ENCODE peak calls at places on chromosome 19, in eight cellular contexts. Y is GM20000; H is fibroblast of lung; N is IMR-90; L is HL-60; P is MCF 10A; R is CD4-positive, alpha-beta T cell; J is activated B cell treated with CpG ODN at 0.5 μM for 24 hours. W is an unnamed sample.

GRCh38 chr19:49336482-49337266 is 1.5 kb downstream of the CD37 start:
- DNase-seq in Y (no peak), L (no peak), J (peak), R (no peak), P (no peak), H (no peak), N (no peak), W (no peak)

GRCh38 chr19:53094749-53095575 is 8.3 kb downstream of the ZNF160 start:
- DNase-seq in N (no peak), R (no peak), L (no peak), Y (no peak), H (no peak), P (no peak), J (no peak), W (no peak)

GRCh38 chr19:6663236-6664187 is 6.4 kb downstream of the TNFSF14 start:
- DNase-seq in N (no peak), H (no peak), R (no peak), L (no peak), Y (no peak), J (no peak), P (peak), W (no peak)

GRCh38 chr19:15911599-15912237 is 13.8 kb upstream of the CYP4F2 start:
- DNase-seq in Y (no peak), H (no peak), L (no peak), R (no peak), J (no peak), N (no peak), P (no peak), W (no peak)

GRCh38 chr19:15551183-15552004 is 43.1 kb downstream of the CYP4F22 start:
- DNase-seq in P (no peak), L (no peak), N (no peak), Y (peak), R (peak), H (peak), J (peak), W (no peak)

GRCh38 chr19:5642204-5642603 is 19.3 kb downstream of the SAFB start:
- DNase-seq in H (no peak), L (no peak), P (no peak), N (no peak), J (no peak), R (no peak), Y (no peak), W (no peak)

GRCh38 chr19:11463391-11463790 is 17.5 kb downstream of the ELAVL3 start:
- DNase-seq in P (no peak), J (no peak), H (no peak), Y (no peak), N (no peak), L (no peak), R (no peak), W (no peak)

GRCh38 chr19:40580619-40581018 is 3.9 kb downstream of the SHKBP1 start:
- DNase-seq in H (no peak), R (no peak), L (no peak), J (no peak), P (no peak), Y (no peak), N (no peak), W (no peak)

GRCh38 chr19:6693056-6693471 is 23.1 kb upstream of the TNFSF14 start:
- DNase-seq in P (no peak), J (no peak), L (no peak), H (no peak), R (no peak), N (no peak), Y (no peak), W (no peak)

GRCh38 chr19:7006305-7006704 is 14.9 kb downstream of the MBD3L2B start:
- DNase-seq in N (no peak), J (no peak), H (no peak), Y (no peak), R (no peak), P (no peak), L (no peak), W (no peak)

GRCh38 chr19:42143341-42144234 is 11.3 kb upstream of the POU2F2 start:
- DNase-seq in P (peak), H (peak), Y (no peak), N (peak), J (no peak), R (no peak), L (no peak), W (peak)

GRCh38 chr19:44611812-44612295 is 1.5 kb upstream of the IGSF23 start:
- DNase-seq in N (no peak), R (no peak), H (no peak), Y (no peak), P (no peak), L (no peak), J (no peak), W (no peak)

GRCh38 chr19:28424041-28424440 is 788.9 kb downstream of the UQCRFS1 start:
- DNase-seq in L (no peak), P (no peak), J (no peak), H (no peak), Y (no peak), N (no peak), R (no peak), W (no peak)

GRCh38 chr19:7983995-7984837 is 21.2 kb downstream of the ELAVL1 start:
- DNase-seq in P (peak), R (no peak), Y (no peak), J (no peak), L (no peak), N (no peak), H (no peak), W (no peak)

GRCh38 chr19:38452430-38453366 is 19.2 kb downstream of the RYR1 start:
- DNase-seq in N (no peak), H (no peak), Y (no peak), P (peak), R (no peak), L (peak), J (no peak), W (no peak)

GRCh38 chr19:17766543-17767131 is 15.4 kb downstream of the FCHO1 start:
- DNase-seq in P (peak), Y (no peak), J (peak), L (peak), R (peak), H (peak), N (peak), W (peak)

GRCh38 chr19:16325161-16325527 is 518 bp downstream of the KLF2 start:
- DNase-seq in N (no peak), H (no peak), L (no peak), J (peak), R (peak), P (no peak), Y (peak), W (no peak)

GRCh38 chr19:3512562-3512961 is 6.5 kb downstream of the FZR1 start:
- DNase-seq in Y (no peak), P (no peak), J (no peak), H (no peak), L (no peak), R (no peak), N (no peak), W (no peak)

GRCh38 chr19:52415711-52416110 is 13.2 kb upstream of the ZNF534 start:
- DNase-seq in J (no peak), Y (no peak), N (no peak), H (no peak), L (no peak), R (no peak), P (no peak), W (no peak)

GRCh38 chr19:46878613-46879375 is 18.0 kb downstream of the ARHGAP35 start:
- DNase-seq in Y (no peak), J (no peak), R (no peak), L (no peak), P (peak), N (peak), H (peak), W (no peak)

GRCh38 chr19:38395381-38396127 is 7.1 kb downstream of the SPRED3 start:
- DNase-seq in Y (peak), N (no peak), L (no peak), H (no peak), R (peak), J (peak), P (no peak), W (no peak)

GRCh38 chr19:43354305-43354627 is 780 bp downstream of the CD177 start:
- DNase-seq in H (no peak), N (no peak), L (no peak), Y (no peak), J (no peak), P (no peak), R (no peak), W (no peak)

GRCh38 chr19:10290876-10291553 is 1.3 kb downstream of the ICAM5 start:
- DNase-seq in J (peak), R (peak), L (no peak), N (peak), Y (peak), H (peak), P (peak), W (no peak)

GRCh38 chr19:34255546-34255945 is 1.2 kb downstream of the GARRE1 start:
- DNase-seq in R (no peak), Y (no peak), L (no peak), J (no peak), P (no peak), H (no peak), N (no peak), W (no peak)

GRCh38 chr19:19356500-19356899 is 35.9 kb downstream of the MAU2 start:
- DNase-seq in H (no peak), N (no peak), P (no peak), R (no peak), J (no peak), Y (no peak), L (no peak), W (no peak)

GRCh38 chr19:52600639-52601024 is 30.5 kb downstream of the ZNF701 start:
- DNase-seq in H (no peak), P (no peak), Y (no peak), J (no peak), R (peak), N (peak), L (no peak), W (no peak)

GRCh38 chr19:34963531-34964406 is at the start of gene ZNF792:
- DNase-seq in P (peak), L (no peak), N (peak), J (peak), H (peak), Y (peak), R (peak), W (peak)

GRCh38 chr19:35207391-35207871 is 21.1 kb downstream of the FAM187B start:
- DNase-seq in R (peak), L (no peak), P (no peak), J (no peak), H (no peak), N (no peak), Y (no peak), W (no peak)

DNA sequence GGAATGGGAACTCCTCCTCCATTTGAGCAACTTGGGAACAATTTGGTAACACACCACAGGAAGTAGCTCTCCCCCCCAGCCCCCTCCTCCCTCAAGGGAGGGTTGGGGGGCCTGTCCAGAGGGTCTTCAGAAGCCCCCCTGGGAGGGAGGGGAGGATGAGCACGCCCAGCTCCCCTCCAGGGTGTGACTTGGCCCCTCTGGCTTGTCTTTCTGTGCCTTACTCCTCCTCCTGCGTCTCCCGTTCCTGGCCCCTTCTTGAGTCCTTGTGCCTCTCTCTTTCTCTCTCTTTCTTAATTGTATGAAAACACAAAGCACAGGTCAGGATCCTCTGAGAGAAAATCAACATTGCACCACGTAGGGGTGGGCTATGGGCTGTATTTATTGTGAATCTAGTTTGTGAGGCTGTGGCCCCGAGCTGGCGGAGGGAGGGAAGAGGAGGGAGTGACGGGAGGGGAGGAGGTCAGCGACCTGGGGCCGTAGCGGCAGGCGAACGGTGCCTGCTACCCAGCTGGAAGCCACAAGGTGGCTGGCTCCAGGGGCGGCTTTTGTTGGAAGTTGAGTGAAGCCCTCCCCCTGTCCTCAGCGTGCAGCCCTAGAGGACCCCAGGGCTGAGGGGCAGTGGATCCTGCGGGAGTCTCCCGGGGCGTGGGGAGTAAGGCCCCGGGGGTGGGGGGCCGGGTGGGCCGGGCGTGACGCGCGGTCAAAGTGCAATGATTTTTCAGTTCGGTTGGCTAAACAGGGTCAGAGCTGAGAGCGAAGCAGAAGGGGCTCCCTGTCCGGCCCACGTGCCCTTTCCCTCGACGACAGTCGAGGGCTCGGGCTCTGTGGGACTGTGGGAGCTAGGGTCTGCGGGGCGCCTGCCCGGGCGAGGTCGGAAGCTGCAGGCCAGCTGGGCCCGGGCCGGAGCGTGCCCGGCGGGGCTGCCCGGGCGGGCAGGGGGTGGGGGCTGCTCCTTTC is 6.4 kb downstream of the LYL1 start:
- DNase-seq in Y (no peak), N (no peak), H (no peak), L (no peak), J (peak), P (no peak), R (no peak), W (no peak)
- TF ChIP-seq CTCF in Y (no peak), N (no peak), H (no peak), L (peak), J (no peak), P (no peak), R (no peak), W (no peak)

GRCh38 chr19:55146078-55146647 is 2.8 kb downstream of the TNNT1 start:
- DNase-seq in R (no peak), Y (peak), H (no peak), P (peak), L (no peak), J (no peak), N (no peak), W (no peak)

GRCh38 chr19:55152017-55152416 is 3.0 kb upstream of the TNNT1 start:
- DNase-seq in P (no peak), J (no peak), Y (no peak), L (no peak), H (no peak), N (no peak), R (no peak), W (no peak)

GRCh38 chr19:55147408-55148251 is 1.4 kb downstream of the TNNT1 start:
- DNase-seq in J (no peak), Y (no peak), R (no peak), H (no peak), L (no peak), N (no peak), P (no peak), W (no peak)

GRCh38 chr19:55146648-55147218 is 2.3 kb downstream of the TNNT1 start:
- DNase-seq in P (peak), J (no peak), R (no peak), L (no peak), H (no peak), N (no peak), Y (no peak), W (peak)

GRCh38 chr19:55149078-55150003 is at the start of gene TNNT1:
- DNase-seq in N (no peak), P (no peak), H (no peak), J (no peak), Y (no peak), L (no peak), R (no peak), W (peak)
- TF ChIP-seq CTCF in N (no peak), P (no peak), H (no peak), J (no peak), Y (no peak), L (no peak), R (no peak), W (no peak)

GRCh38 chr19:1434577-1435060 is 3.6 kb upstream of the RPS15 start:
- DNase-seq in N (no peak), J (no peak), Y (no peak), P (no peak), R (no peak), L (no peak), H (no peak), W (no peak)

GRCh38 chr19:1434040-1434366 is 4.2 kb upstream of the RPS15 start:
- DNase-seq in R (no peak), J (no peak), P (no peak), L (no peak), N (no peak), Y (no peak), H (no peak), W (no peak)

GRCh38 chr19:1433119-1434039 is 4.8 kb upstream of the RPS15 start:
- DNase-seq in J (no peak), N (no peak), R (no peak), H (no peak), L (no peak), P (no peak), Y (no peak), W (no peak)

GRCh38 chr19:1437609-1438008 is 587 bp upstream of the RPS15 start:
- DNase-seq in R (no peak), L (no peak), H (no peak), N (no peak), Y (no peak), P (no peak), J (no peak), W (no peak)

GRCh38 chr19:1435378-1435989 is 2.7 kb upstream of the RPS15 start:
- DNase-seq in Y (no peak), H (no peak), L (no peak), P (no peak), R (no peak), N (no peak), J (no peak), W (no peak)
- TF ChIP-seq CTCF in Y (no peak), H (no peak), L (no peak), P (no peak), R (no peak), N (no peak), J (no peak), W (no peak)

GRCh38 chr19:45862271-45862563 is 730 bp downstream of the SYMPK start:
- DNase-seq in P (no peak), J (no peak), H (no peak), L (no peak), Y (no peak), R (no peak), N (no peak), W (no peak)

GRCh38 chr19:45864629-45865082 is 530 bp downstream of the FOXA3 start:
- DNase-seq in N (no peak), P (no peak), H (no peak), L (no peak), J (no peak), Y (no peak), R (no peak), W (no peak)

GRCh38 chr19:45863840-45864628 is at the start of gene FOXA3:
- DNase-seq in R (peak), H (peak), J (peak), L (no peak), N (peak), P (no peak), Y (peak), W (no peak)

GRCh38 chr19:45862564-45863334 is at the start of gene SYMPK:
- DNase-seq in L (peak), Y (peak), R (peak), H (peak), N (peak), J (peak), P (peak), W (peak)

DNA sequence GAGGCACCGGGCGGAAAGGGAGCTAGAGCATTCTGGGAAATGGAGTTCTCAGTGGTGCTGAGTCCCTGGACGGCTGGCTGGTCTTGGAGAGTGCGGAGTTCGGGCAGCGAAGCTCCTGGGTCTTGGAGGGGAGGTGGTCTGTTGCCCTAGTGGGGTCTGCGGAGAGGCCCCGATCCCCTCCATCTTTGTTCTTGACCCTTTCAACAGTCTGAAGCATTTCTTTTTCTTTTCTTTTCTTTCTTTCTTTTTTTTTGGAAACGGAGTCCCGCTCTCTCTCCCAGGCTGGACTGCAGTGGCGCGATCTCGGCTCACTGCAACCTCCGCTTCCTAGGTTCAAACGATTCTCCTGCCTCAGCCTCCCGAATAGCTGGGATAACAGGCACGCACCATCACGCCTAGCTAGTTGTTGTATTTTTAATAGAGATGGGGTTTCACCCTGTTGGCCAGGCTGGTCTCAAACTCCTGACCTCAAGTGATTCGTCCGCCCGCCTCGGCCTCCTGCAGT is 440 bp upstream of the SYMPK start:
- DNase-seq in J (no peak), L (no peak), Y (no peak), P (no peak), N (no peak), R (no peak), H (no peak), W (no peak)
- TF ChIP-seq CTCF in J (no peak), L (no peak), Y (no peak), P (no peak), N (no peak), R (no peak), H (no peak), W (no peak)

GRCh38 chr19:32337176-32337808 is 8.1 kb upstream of the ZNF507 start:
- DNase-seq in P (no peak), L (no peak), H (no peak), Y (no peak), R (no peak), J (no peak), N (no peak), W (no peak)

GRCh38 chr19:32339988-32340874 is 5.2 kb upstream of the ZNF507 start:
- DNase-seq in J (peak), N (peak), L (no peak), H (peak), R (peak), Y (peak), P (peak), W (no peak)

GRCh38 chr19:32333227-32333626 is 12.2 kb upstream of the ZNF507 start:
- DNase-seq in L (no peak), Y (no peak), J (no peak), P (no peak), R (no peak), N (no peak), H (no peak), W (no peak)

GRCh38 chr19:32336259-32337111 is 8.9 kb upstream of the ZNF507 start:
- DNase-seq in Y (no peak), J (no peak), H (peak), N (peak), P (no peak), L (no peak), R (no peak), W (no peak)
- TF ChIP-seq CTCF in Y (no peak), J (no peak), H (peak), N (peak), P (no peak), L (no peak), R (no peak), W (no peak)

GRCh38 chr19:2210206-2210605 is 25.9 kb downstream of the PLEKHJ1 start:
- DNase-seq in Y (no peak), P (no peak), N (no peak), J (no peak), R (no peak), H (no peak), L (no peak), W (no peak)

GRCh38 chr19:2209408-2209807 is 26.7 kb downstream of the PLEKHJ1 start:
- DNase-seq in N (no peak), L (no peak), P (no peak), Y (no peak), J (no peak), R (no peak), H (no peak), W (no peak)

GRCh38 chr19:2207008-2207407 is 29.1 kb downstream of the PLEKHJ1 start:
- DNase-seq in P (no peak), Y (no peak), H (no peak), L (no peak), N (no peak), R (no peak), J (no peak), W (no peak)

GRCh38 chr19:2208975-2209374 is 27.2 kb downstream of the PLEKHJ1 start:
- DNase-seq in N (no peak), R (no peak), L (no peak), Y (no peak), H (no peak), J (no peak), P (no peak), W (no peak)

GRCh38 chr19:2207991-2208860 is 27.9 kb downstream of the PLEKHJ1 start:
- DNase-seq in N (peak), P (no peak), J (no peak), H (peak), L (no peak), Y (peak), R (peak), W (no peak)
- TF ChIP-seq CTCF in N (peak), P (no peak), J (no peak), H (peak), L (no peak), Y (peak), R (no peak), W (no peak)